ENCODE peak calls at places on chromosomes 12 and 14, in four cellular contexts. B is choroid plexus epithelial cell; T is activated naive CD4-positive, alpha-beta T cell treated with anti-CD3 and anti-CD28 coated beads, Interleukin-2, amount 50 U/mL, for 16 hours; G is mucosa of descending colon. U is an unnamed sample.

GRCh38 chr14:99757331-99758070 is 35.7 kb upstream of the EML1 start:
- DNase-seq in B (peak; percentile 86), T (no peak), G (no peak), U (peak; percentile 90)

GRCh38 chr14:105180598-105181528 is at the start of gene NUDT14:
- DNase-seq in T (peak; percentile 77), G (peak; percentile 97), B (peak; percentile 51), U (peak; percentile 27)

GRCh38 chr12:65546528-65546927 is 268.0 kb downstream of the MSRB3 start:
- DNase-seq in G (no peak), T (no peak), B (no peak), U (no peak)

GRCh38 chr12:14403711-14404164 is 38.3 kb downstream of the ATF7IP start:
- DNase-seq in B (peak; percentile 95), T (no peak), G (no peak), U (peak; percentile 87)

GRCh38 chr12:30813741-30814687 is 59.3 kb upstream of the CAPRIN2 start:
- DNase-seq in B (peak; percentile 49), T (no peak), G (no peak), U (peak; percentile 35)

GRCh38 chr12:104656383-104656782 is 199.6 kb downstream of the CHST11 start:
- DNase-seq in T (no peak), B (peak; percentile 42), G (no peak), U (no peak)

GRCh38 chr12:53265783-53266182 is 2.3 kb upstream of the ESPL1 start:
- DNase-seq in B (no peak), G (no peak), T (no peak), U (no peak)

GRCh38 chr14:61565836-61566536 is 129.3 kb upstream of the HIF1A start:
- DNase-seq in G (no peak), B (peak; percentile 92), T (no peak), U (peak; percentile 94)

GRCh38 chr12:98820005-98820404 is 174.9 kb downstream of the APAF1 start:
- DNase-seq in B (peak; percentile 10), T (no peak), G (no peak), U (no peak)

GRCh38 chr12:11779286-11779685 is 129.8 kb downstream of the ETV6 start:
- DNase-seq in G (no peak), B (peak; percentile 90), T (no peak), U (peak; percentile 94)

GRCh38 chr12:14257734-14258467 is 107.6 kb upstream of the ATF7IP start:
- DNase-seq in G (no peak), T (peak; percentile 74), B (peak; percentile 100), U (peak; percentile 100)

GRCh38 chr12:53499261-53500118 is at the start of gene MAP3K12:
- DNase-seq in B (peak; percentile 76), T (peak; percentile 62), G (peak; percentile 75), U (peak; percentile 54)

GRCh38 chr12:47812797-47813490 is 6.8 kb downstream of the HDAC7 start:
- DNase-seq in B (peak; percentile 90), T (peak; percentile 96), G (peak; percentile 88), U (peak; percentile 90)

GRCh38 chr12:120538281-120539156 is 4.4 kb downstream of the RNF10 start:
- DNase-seq in G (peak; percentile 74), B (peak; percentile 49), T (no peak), U (peak; percentile 71)

GRCh38 chr12:123238330-123238682 is 5.1 kb downstream of the MTRFR start:
- DNase-seq in G (no peak), B (no peak), T (no peak), U (no peak)

GRCh38 chr12:121964813-121965643 is 46.6 kb downstream of the CFAP251 start:
- DNase-seq in G (no peak), T (no peak), B (peak; percentile 7), U (peak; percentile 94)

GRCh38 chr14:34714320-34715107 is at the start of gene CFL2:
- DNase-seq in G (peak; percentile 88), T (peak; percentile 66), B (peak; percentile 56), U (peak; percentile 49)

GRCh38 chr12:46266382-46266791 is 2.5 kb downstream of the SLC38A1 start:
- DNase-seq in T (peak; percentile 44), G (no peak), B (peak; percentile 70), U (peak; percentile 72)

GRCh38 chr12:98561846-98562245 is 31.6 kb upstream of the SLC25A3 start:
- DNase-seq in G (no peak), B (no peak), T (no peak), U (no peak)

GRCh38 chr14:100822921-100823320 is 3.0 kb upstream of the MEG3 start:
- DNase-seq in G (no peak), T (no peak), B (peak; percentile 35), U (no peak)

GRCh38 chr14:100729982-100730381 is 3.3 kb downstream of the DLK1 start:
- DNase-seq in B (no peak), G (no peak), T (no peak), U (no peak)

GRCh38 chr12:105820407-105821140 is 318.2 kb downstream of the NUAK1 start:
- DNase-seq in B (peak; percentile 93), G (no peak), T (no peak), U (peak; percentile 41)

GRCh38 chr14:75088566-75089373 is 19.3 kb downstream of the ZC2HC1C start:
- DNase-seq in B (peak; percentile 80), T (no peak), G (no peak), U (peak; percentile 76)

GRCh38 chr14:23121401-23121800 is 2.3 kb upstream of the CEBPE start:
- DNase-seq in G (peak; percentile 42), T (no peak), B (peak; percentile 70), U (peak; percentile 84)

GRCh38 chr14:24848427-24848826 is 201.5 kb downstream of the STXBP6 start:
- DNase-seq in G (no peak), B (peak; percentile 84), T (no peak), U (peak; percentile 43)

GRCh38 chr14:53953002-53953827 is 3.4 kb downstream of the BMP4 start:
- DNase-seq in B (peak; percentile 52), T (no peak), G (peak; percentile 91), U (peak; percentile 82)

GRCh38 chr14:61588419-61588901 is 106.9 kb upstream of the HIF1A start:
- DNase-seq in G (no peak), T (no peak), B (peak; percentile 84), U (peak; percentile 56)

GRCh38 chr14:24960816-24961215 is 89.1 kb downstream of the STXBP6 start:
- DNase-seq in G (no peak), B (peak; percentile 33), T (no peak), U (peak; percentile 73)

GRCh38 chr14:104187121-104187889 is 48.9 kb downstream of the KIF26A start:
- DNase-seq in G (no peak), T (no peak), B (no peak), U (no peak)

GRCh38 chr14:77593501-77593911 is 22.9 kb downstream of the SPTLC2 start:
- DNase-seq in T (no peak), G (no peak), B (peak; percentile 55), U (no peak)

GRCh38 chr12:20369164-20370000 is 1.0 kb downstream of the PDE3A start:
- DNase-seq in B (peak; percentile 65), G (peak; percentile 88), T (no peak), U (peak; percentile 54)

GRCh38 chr12:132278421-132279183 is 50.8 kb downstream of the GALNT9 start:
- DNase-seq in B (no peak), T (no peak), G (no peak), U (no peak)

GRCh38 chr14:100304825-100305445 is 1.3 kb downstream of the SLC25A29 start:
- DNase-seq in T (no peak), B (peak; percentile 46), G (peak; percentile 67), U (peak; percentile 58)

GRCh38 chr14:89856871-89857345 is 97.6 kb downstream of the EFCAB11 start:
- DNase-seq in G (no peak), B (peak; percentile 44), T (no peak), U (peak; percentile 76)

GRCh38 chr12:132686831-132687210 is 321 bp downstream of the POLE start:
- DNase-seq in T (no peak), G (no peak), B (no peak), U (no peak)

GRCh38 chr12:106903241-106903950 is 52.3 kb upstream of the TMEM263 start:
- DNase-seq in G (peak; percentile 95), T (peak; percentile 79), B (peak; percentile 61), U (peak; percentile 24)

GRCh38 chr14:89365071-89365801 is 51.8 kb downstream of the FOXN3 start:
- DNase-seq in T (peak; percentile 65), G (no peak), B (no peak), U (no peak)

GRCh38 chr12:19458733-19459132 is 19.4 kb downstream of the AEBP2 start:
- DNase-seq in T (no peak), G (no peak), B (no peak), U (no peak)